ENCODE peak calls at places on chromosomes 4 and X, in nine cellular contexts. One of them, this sample, is unnamed. For H3K4me1, the result is how much of the 10 kb centered on the place peaks cover.

GRCh38 chr4:121421594-121421993 is 40.8 kb upstream of the QRFPR start:
- DNase-seq in Panc1: no peak
- DNase-seq in prostate gland: no peak
- DNase-seq in GM23338: peak
- DNase-seq in spleen: no peak
- DNase-seq in SK-N-SH: no peak
- DNase-seq in HepG2: no peak
- DNase-seq in breast epithelium: no peak
- DNase-seq in endothelial cell of umbilical vein: no peak
- DNase-seq in this sample: peak

GRCh38 chr4:77358315-77358928 is 201.4 kb downstream of the CCNG2 start:
- DNase-seq in breast epithelium: no peak
- DNase-seq in endothelial cell of umbilical vein: peak
- DNase-seq in spleen: no peak
- DNase-seq in SK-N-SH: peak
- DNase-seq in HepG2: peak
- DNase-seq in prostate gland: peak
- DNase-seq in GM23338: peak
- DNase-seq in Panc1: peak
- DNase-seq in this sample: peak

GRCh38 chrX:70172226-70172625 is 5.1 kb upstream of the DGAT2L6 start:
- DNase-seq in GM23338: no peak
- DNase-seq in breast epithelium: no peak
- DNase-seq in endothelial cell of umbilical vein: no peak
- DNase-seq in prostate gland: no peak
- DNase-seq in spleen: no peak
- DNase-seq in SK-N-SH: no peak
- DNase-seq in HepG2: no peak
- DNase-seq in Panc1: no peak
- DNase-seq in this sample: no peak

GRCh38 chrX:133921764-133922389 is 63.5 kb downstream of the GPC3 start:
- DNase-seq in breast epithelium: no peak
- DNase-seq in spleen: no peak
- DNase-seq in HepG2: peak
- DNase-seq in prostate gland: peak
- DNase-seq in SK-N-SH: peak
- DNase-seq in endothelial cell of umbilical vein: peak
- DNase-seq in Panc1: peak
- DNase-seq in GM23338: peak
- DNase-seq in this sample: peak

GRCh38 chr4:155552180-155552579 is 114.5 kb upstream of the GUCY1A1 start:
- DNase-seq in SK-N-SH: no peak
- DNase-seq in HepG2: no peak
- DNase-seq in Panc1: no peak
- DNase-seq in breast epithelium: no peak
- DNase-seq in spleen: no peak
- DNase-seq in prostate gland: no peak
- DNase-seq in endothelial cell of umbilical vein: no peak
- DNase-seq in GM23338: no peak
- DNase-seq in this sample: no peak

GRCh38 chr4:54819044-54819443 is 161.3 kb downstream of the KIT start:
- DNase-seq in Panc1: no peak
- DNase-seq in spleen: no peak
- DNase-seq in endothelial cell of umbilical vein: no peak
- DNase-seq in HepG2: no peak
- DNase-seq in prostate gland: peak
- DNase-seq in SK-N-SH: no peak
- DNase-seq in GM23338: no peak
- DNase-seq in breast epithelium: no peak
- DNase-seq in this sample: no peak

GRCh38 chr4:161577604-161578301 is 586.0 kb downstream of the FSTL5 start:
- DNase-seq in SK-N-SH: no peak
- DNase-seq in GM23338: no peak
- DNase-seq in breast epithelium: no peak
- DNase-seq in spleen: no peak
- DNase-seq in endothelial cell of umbilical vein: peak
- DNase-seq in HepG2: no peak
- DNase-seq in prostate gland: no peak
- DNase-seq in Panc1: no peak
- DNase-seq in this sample: no peak

GRCh38 chrX:120144178-120144844 is 14.1 kb upstream of the RHOXF2 start:
- DNase-seq in breast epithelium: no peak
- DNase-seq in HepG2: no peak
- DNase-seq in GM23338: peak
- DNase-seq in Panc1: no peak
- DNase-seq in SK-N-SH: no peak
- DNase-seq in spleen: no peak
- DNase-seq in prostate gland: no peak
- DNase-seq in endothelial cell of umbilical vein: no peak
- DNase-seq in this sample: no peak

GRCh38 chrX:125444659-125445058 is 125.0 kb downstream of the TEX13C start:
- DNase-seq in SK-N-SH: no peak
- DNase-seq in HepG2: no peak
- DNase-seq in GM23338: no peak
- DNase-seq in spleen: no peak
- DNase-seq in breast epithelium: no peak
- DNase-seq in Panc1: no peak
- DNase-seq in prostate gland: no peak
- DNase-seq in endothelial cell of umbilical vein: no peak
- DNase-seq in this sample: no peak

GRCh38 chrX:68695206-68695845 is 47.9 kb downstream of the STARD8 start:
- DNase-seq in GM23338: no peak
- DNase-seq in Panc1: no peak
- DNase-seq in spleen: peak
- DNase-seq in prostate gland: no peak
- DNase-seq in breast epithelium: no peak
- DNase-seq in endothelial cell of umbilical vein: no peak
- DNase-seq in HepG2: no peak
- DNase-seq in SK-N-SH: no peak
- DNase-seq in this sample: no peak

GRCh38 chr4:37737456-37737855 is 51.3 kb upstream of the RELL1 start:
- DNase-seq in HepG2: no peak
- DNase-seq in breast epithelium: no peak
- DNase-seq in prostate gland: no peak
- DNase-seq in spleen: no peak
- DNase-seq in SK-N-SH: no peak
- DNase-seq in GM23338: no peak
- DNase-seq in Panc1: no peak
- DNase-seq in endothelial cell of umbilical vein: no peak
- DNase-seq in this sample: no peak

GRCh38 chrX:68708503-68709290 is 61.2 kb downstream of the STARD8 start:
- DNase-seq in GM23338: peak
- DNase-seq in Panc1: no peak
- DNase-seq in prostate gland: no peak
- DNase-seq in HepG2: no peak
- DNase-seq in endothelial cell of umbilical vein: no peak
- DNase-seq in spleen: peak
- DNase-seq in SK-N-SH: no peak
- DNase-seq in breast epithelium: no peak
- DNase-seq in this sample: no peak

DNA sequence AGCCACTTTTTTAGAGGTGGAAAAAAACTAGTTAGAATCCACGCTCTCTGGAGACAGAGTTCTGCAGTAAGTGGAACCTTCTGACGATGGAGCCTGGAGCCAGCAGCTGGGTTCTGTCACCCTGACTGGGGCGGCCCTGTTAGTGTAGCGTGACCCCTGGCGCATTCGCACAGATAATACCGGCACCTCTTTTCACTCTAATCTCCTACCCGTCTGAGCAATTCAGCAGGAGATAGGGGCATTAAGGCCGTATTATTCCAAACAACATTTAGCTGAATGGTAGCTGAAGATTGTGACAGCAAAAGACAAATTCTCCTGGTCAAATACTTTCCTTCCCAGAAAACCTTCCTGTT is 292.6 kb downstream of the FBXO8 start:
- DNase-seq in spleen: no peak
- DNase-seq in SK-N-SH: peak
- DNase-seq in endothelial cell of umbilical vein: no peak
- DNase-seq in GM23338: peak
- DNase-seq in breast epithelium: no peak
- DNase-seq in Panc1: no peak
- DNase-seq in prostate gland: no peak
- DNase-seq in HepG2: no peak
- DNase-seq in this sample: no peak
- TF ChIP-seq POLR2AphosphoS5 in spleen: peak
- TF ChIP-seq POLR2AphosphoS5 in SK-N-SH: no peak
- TF ChIP-seq POLR2AphosphoS5 in endothelial cell of umbilical vein: no peak
- TF ChIP-seq POLR2AphosphoS5 in GM23338: no peak
- TF ChIP-seq POLR2AphosphoS5 in breast epithelium: no peak
- TF ChIP-seq POLR2AphosphoS5 in Panc1: no peak
- TF ChIP-seq POLR2AphosphoS5 in prostate gland: no peak
- TF ChIP-seq POLR2AphosphoS5 in HepG2: no peak
- TF ChIP-seq POLR2AphosphoS5 in this sample: no peak

GRCh38 chr4:10096976-10097330 is 19.6 kb downstream of the WDR1 start:
- DNase-seq in GM23338: no peak
- DNase-seq in HepG2: no peak
- DNase-seq in SK-N-SH: no peak
- DNase-seq in prostate gland: no peak
- DNase-seq in Panc1: no peak
- DNase-seq in spleen: no peak
- DNase-seq in endothelial cell of umbilical vein: no peak
- DNase-seq in breast epithelium: no peak
- DNase-seq in this sample: no peak
- H3K4me1 ChIP-seq in GM23338: under half
- H3K4me1 ChIP-seq in HepG2: under half
- H3K4me1 ChIP-seq in SK-N-SH: under half
- H3K4me1 ChIP-seq in prostate gland: under half
- H3K4me1 ChIP-seq in Panc1: under half
- H3K4me1 ChIP-seq in spleen: half or more
- H3K4me1 ChIP-seq in endothelial cell of umbilical vein: half or more
- H3K4me1 ChIP-seq in breast epithelium: under half
- H3K4me1 ChIP-seq in this sample: half or more

DNA sequence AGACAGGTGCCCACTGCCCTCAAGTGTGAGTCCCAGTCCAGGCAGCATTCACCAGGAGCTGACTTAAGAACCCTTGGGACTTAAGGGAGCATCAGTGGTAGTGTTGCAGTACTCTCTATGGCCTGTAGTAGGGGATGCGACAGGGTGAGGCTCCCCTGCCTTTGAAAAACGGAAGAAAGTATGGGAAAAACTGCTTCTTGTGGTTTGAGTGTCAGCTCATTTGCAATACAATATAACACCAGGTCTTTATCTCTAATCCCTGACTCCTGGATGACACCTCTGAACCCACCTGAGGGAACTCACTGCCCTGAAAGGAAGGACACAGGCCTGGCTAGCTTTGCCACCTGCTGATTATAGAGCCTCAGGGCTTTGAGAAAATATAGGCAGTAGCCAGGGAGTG is 176.0 kb downstream of the SMARCA1 start:
- DNase-seq in prostate gland: no peak
- DNase-seq in GM23338: peak
- DNase-seq in SK-N-SH: no peak
- DNase-seq in endothelial cell of umbilical vein: no peak
- DNase-seq in HepG2: no peak
- DNase-seq in breast epithelium: no peak
- DNase-seq in Panc1: no peak
- DNase-seq in spleen: no peak
- DNase-seq in this sample: peak
- TF ChIP-seq POLR2AphosphoS5 in prostate gland: no peak
- TF ChIP-seq POLR2AphosphoS5 in GM23338: peak
- TF ChIP-seq POLR2AphosphoS5 in SK-N-SH: no peak
- TF ChIP-seq POLR2AphosphoS5 in endothelial cell of umbilical vein: no peak
- TF ChIP-seq POLR2AphosphoS5 in HepG2: no peak
- TF ChIP-seq POLR2AphosphoS5 in breast epithelium: no peak
- TF ChIP-seq POLR2AphosphoS5 in Panc1: no peak
- TF ChIP-seq POLR2AphosphoS5 in spleen: no peak
- TF ChIP-seq POLR2AphosphoS5 in this sample: no peak

GRCh38 chr4:10111067-10111801 is 5.4 kb downstream of the WDR1 start:
- DNase-seq in GM23338: peak
- DNase-seq in Panc1: no peak
- DNase-seq in prostate gland: no peak
- DNase-seq in HepG2: no peak
- DNase-seq in breast epithelium: no peak
- DNase-seq in spleen: no peak
- DNase-seq in endothelial cell of umbilical vein: no peak
- DNase-seq in SK-N-SH: no peak
- DNase-seq in this sample: no peak

GRCh38 chr4:10113362-10114047 is 3.1 kb downstream of the WDR1 start:
- DNase-seq in HepG2: no peak
- DNase-seq in breast epithelium: no peak
- DNase-seq in prostate gland: no peak
- DNase-seq in spleen: no peak
- DNase-seq in Panc1: no peak
- DNase-seq in GM23338: no peak
- DNase-seq in endothelial cell of umbilical vein: no peak
- DNase-seq in SK-N-SH: no peak
- DNase-seq in this sample: no peak

GRCh38 chr4:10114607-10115006 is 2.0 kb downstream of the WDR1 start:
- DNase-seq in spleen: no peak
- DNase-seq in endothelial cell of umbilical vein: no peak
- DNase-seq in GM23338: no peak
- DNase-seq in breast epithelium: no peak
- DNase-seq in prostate gland: no peak
- DNase-seq in HepG2: no peak
- DNase-seq in Panc1: no peak
- DNase-seq in SK-N-SH: no peak
- DNase-seq in this sample: no peak

GRCh38 chr4:10114147-10114546 is 2.5 kb downstream of the WDR1 start:
- DNase-seq in endothelial cell of umbilical vein: no peak
- DNase-seq in SK-N-SH: no peak
- DNase-seq in Panc1: no peak
- DNase-seq in HepG2: no peak
- DNase-seq in spleen: no peak
- DNase-seq in GM23338: no peak
- DNase-seq in prostate gland: no peak
- DNase-seq in breast epithelium: no peak
- DNase-seq in this sample: no peak

DNA sequence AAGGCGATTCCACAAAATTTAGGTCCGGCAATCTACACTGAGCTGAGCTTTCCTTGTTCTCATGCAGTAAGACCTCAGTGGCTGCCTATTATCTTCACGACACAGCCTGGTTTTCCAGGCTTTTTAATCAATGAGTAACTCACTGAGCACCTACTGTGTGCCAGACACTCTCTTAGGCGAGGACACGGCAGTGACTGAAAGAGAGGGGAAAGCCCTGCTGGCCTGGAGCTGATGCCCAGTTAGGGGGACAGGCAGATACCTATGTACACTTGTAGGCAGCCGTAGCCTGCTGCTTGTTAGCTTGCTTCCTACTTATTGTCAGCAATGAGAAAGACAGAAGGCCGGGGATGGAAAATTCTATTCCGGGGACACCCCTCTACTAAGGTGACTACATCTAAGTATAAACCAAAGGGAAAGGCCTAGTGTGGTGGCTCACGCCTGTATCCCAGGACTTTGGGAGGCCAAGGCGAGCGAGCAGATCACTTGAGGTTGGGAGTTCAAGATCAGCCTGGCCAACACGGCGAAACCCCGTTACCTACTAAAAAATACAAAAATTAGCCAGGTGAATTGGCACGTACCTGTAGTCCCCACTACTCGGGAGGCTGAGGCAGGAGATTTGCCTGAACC is 3.8 kb downstream of the WDR1 start:
- DNase-seq in Panc1: no peak
- DNase-seq in prostate gland: no peak
- DNase-seq in spleen: no peak
- DNase-seq in endothelial cell of umbilical vein: no peak
- DNase-seq in GM23338: no peak
- DNase-seq in breast epithelium: no peak
- DNase-seq in HepG2: no peak
- DNase-seq in SK-N-SH: no peak
- DNase-seq in this sample: no peak
- H3K4me1 ChIP-seq in Panc1: under half
- H3K4me1 ChIP-seq in prostate gland: under half
- H3K4me1 ChIP-seq in spleen: under half
- H3K4me1 ChIP-seq in endothelial cell of umbilical vein: half or more
- H3K4me1 ChIP-seq in GM23338: under half
- H3K4me1 ChIP-seq in breast epithelium: under half
- H3K4me1 ChIP-seq in HepG2: half or more
- H3K4me1 ChIP-seq in SK-N-SH: under half
- H3K4me1 ChIP-seq in this sample: under half